ENCODE peak calls at places on chromosomes 1 and 21, in six cellular contexts. A, W, N, M, K and R are unnamed samples.

GRCh38 chr1:208166340-208167138 is 77.6 kb downstream of the PLXNA2 start:
- DNase-seq in A (no peak), W (no peak), N (no peak), M (no peak), K (no peak), R (no peak)

GRCh38 chr1:111907321-111907720 is 82.1 kb downstream of the KCND3 start:
- DNase-seq in A (no peak), W (no peak), N (no peak), M (no peak), K (no peak), R (no peak)

GRCh38 chr1:228082975-228083870 is 715 bp downstream of the ARF1 start:
- DNase-seq in A (no peak), W (peak; percentile 59), N (no peak), M (no peak), K (peak; percentile 81), R (no peak)

GRCh38 chr1:18119978-18120377 is 12.4 kb downstream of the IGSF21 start:
- DNase-seq in A (no peak), W (no peak), N (no peak), M (no peak), K (no peak), R (no peak)

GRCh38 chr21:45378258-45378966 is 26.6 kb upstream of the COL18A1 start:
- DNase-seq in A (no peak), W (no peak), N (no peak), M (no peak), K (peak; percentile 33), R (no peak)

GRCh38 chr21:16742116-16742515 is 770.7 kb upstream of the CXADR start:
- DNase-seq in A (no peak), W (no peak), N (no peak), M (no peak), K (no peak), R (no peak)

GRCh38 chr1:238409191-238409846 is 518.6 kb upstream of the ZP4 start:
- DNase-seq in A (no peak), W (no peak), N (no peak), M (no peak), K (no peak), R (no peak)

GRCh38 chr1:167789501-167789900 is 67.7 kb downstream of the MPZL1 start:
- DNase-seq in A (no peak), W (no peak), N (no peak), M (peak; percentile 64), K (no peak), R (no peak)

GRCh38 chr1:27469334-27469733 is 20.6 kb downstream of the WASF2 start:
- DNase-seq in A (no peak), W (no peak), N (no peak), M (no peak), K (no peak), R (no peak)

GRCh38 chr1:3469104-3469848 is 14.8 kb downstream of the ARHGEF16 start:
- DNase-seq in A (no peak), W (no peak), N (no peak), M (no peak), K (peak; percentile 70), R (no peak)

GRCh38 chr1:93678966-93679480 is 2.6 kb downstream of the BCAR3 start:
- DNase-seq in A (no peak), W (no peak), N (no peak), M (no peak), K (no peak), R (no peak)

GRCh38 chr1:60952566-60953215 is 129.7 kb upstream of the NFIA start:
- DNase-seq in A (no peak), W (no peak), N (no peak), M (no peak), K (no peak), R (no peak)

GRCh38 chr1:115052454-115053083 is 22.9 kb downstream of the TSHB start:
- DNase-seq in A (no peak), W (peak; percentile 63), N (peak; percentile 38), M (no peak), K (no peak), R (peak; percentile 71)

GRCh38 chr1:47675721-47676120 is 237.9 kb downstream of the FOXD2 start:
- DNase-seq in A (peak; percentile 31), W (no peak), N (no peak), M (no peak), K (peak; percentile 32), R (no peak)

DNA sequence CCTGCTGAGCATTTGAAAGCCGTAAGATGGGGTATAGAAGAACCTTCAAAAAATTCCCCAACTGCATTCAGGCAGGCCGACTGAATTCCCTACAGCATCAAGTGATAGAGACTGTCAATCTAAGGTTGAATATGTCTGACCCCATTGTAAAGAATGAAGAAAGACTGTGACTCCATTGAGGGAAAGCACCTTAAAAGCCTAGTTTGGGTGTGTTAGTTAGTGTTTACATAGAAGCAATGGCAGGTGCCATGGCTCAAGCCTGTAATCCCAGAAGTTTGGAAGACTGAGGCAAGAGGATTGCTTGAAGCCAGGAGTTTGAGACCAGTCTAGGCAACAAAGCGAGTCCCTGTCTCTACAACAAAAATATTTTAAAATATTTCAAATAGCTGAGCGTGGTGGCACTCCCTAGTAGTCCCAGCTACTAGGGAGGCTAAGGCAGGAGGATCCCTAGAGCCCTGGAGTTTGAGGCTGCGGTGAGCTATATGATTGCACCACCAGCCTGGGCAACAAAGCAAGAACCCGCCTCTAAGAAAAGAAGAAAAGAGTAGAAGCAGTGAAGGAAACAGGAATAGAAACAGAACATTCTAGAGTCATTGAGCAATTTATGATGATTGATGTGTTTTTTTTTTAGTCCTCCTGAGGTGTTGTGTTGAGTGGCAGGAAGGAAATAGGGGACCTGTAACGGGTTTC is 15.4 kb downstream of the POLR3GL start:
- DNase-seq in A (no peak), W (peak; percentile 44), N (no peak), M (no peak), K (no peak), R (peak; percentile 66)
- H3K27ac ChIP-seq in A (peak overlapping the region; percentile 95), W (peak overlapping the region; percentile 99), N (no peak overlapping the region), M (peak overlapping the region; percentile 94), K (peak overlapping the region; percentile 98), R (peak overlapping the region; percentile 91)

DNA sequence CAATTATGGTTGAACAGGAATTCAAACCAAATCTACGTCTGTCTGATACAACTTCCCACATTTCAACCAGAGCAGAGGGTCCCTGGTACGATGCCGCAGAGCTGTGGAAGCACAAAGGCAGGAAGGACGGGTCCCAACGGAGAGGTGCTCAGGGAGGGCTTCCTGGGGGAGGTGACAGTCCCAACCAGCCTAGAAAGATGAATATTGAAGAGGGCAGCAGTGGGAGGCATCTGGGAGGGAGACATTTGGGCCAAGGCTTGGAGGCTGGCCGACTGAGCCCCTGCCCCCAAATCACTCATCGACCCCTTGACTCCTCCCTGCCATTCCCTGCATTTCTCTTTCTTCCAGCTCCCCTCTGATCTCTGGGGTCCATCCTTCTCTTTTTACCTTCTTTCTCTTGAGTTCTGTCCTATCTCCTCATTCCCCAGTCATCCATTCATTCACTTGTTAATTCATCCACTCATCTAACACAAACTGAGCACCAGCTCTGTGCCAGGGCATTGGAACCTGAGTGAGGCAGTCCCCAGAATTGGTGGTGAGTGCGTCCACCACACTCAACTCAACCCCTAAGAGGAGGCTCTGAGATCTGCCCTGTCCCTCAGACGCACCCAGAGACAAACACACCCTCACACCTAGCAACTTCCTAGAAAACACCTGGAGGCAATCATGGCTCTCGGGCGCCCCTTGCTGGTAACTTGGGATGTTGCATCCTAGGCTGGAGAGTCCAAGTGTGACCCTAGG is 13.2 kb upstream of the CELA3B start:
- DNase-seq in A (peak; percentile 90), W (peak; percentile 88), N (peak; percentile 62), M (no peak), K (no peak), R (peak; percentile 79)
- TF ChIP-seq POLR2AphosphoS5 in A (no peak), W (no peak), N (peak; percentile 24), M (peak; percentile 73), K (no peak), R (no peak)

DNA sequence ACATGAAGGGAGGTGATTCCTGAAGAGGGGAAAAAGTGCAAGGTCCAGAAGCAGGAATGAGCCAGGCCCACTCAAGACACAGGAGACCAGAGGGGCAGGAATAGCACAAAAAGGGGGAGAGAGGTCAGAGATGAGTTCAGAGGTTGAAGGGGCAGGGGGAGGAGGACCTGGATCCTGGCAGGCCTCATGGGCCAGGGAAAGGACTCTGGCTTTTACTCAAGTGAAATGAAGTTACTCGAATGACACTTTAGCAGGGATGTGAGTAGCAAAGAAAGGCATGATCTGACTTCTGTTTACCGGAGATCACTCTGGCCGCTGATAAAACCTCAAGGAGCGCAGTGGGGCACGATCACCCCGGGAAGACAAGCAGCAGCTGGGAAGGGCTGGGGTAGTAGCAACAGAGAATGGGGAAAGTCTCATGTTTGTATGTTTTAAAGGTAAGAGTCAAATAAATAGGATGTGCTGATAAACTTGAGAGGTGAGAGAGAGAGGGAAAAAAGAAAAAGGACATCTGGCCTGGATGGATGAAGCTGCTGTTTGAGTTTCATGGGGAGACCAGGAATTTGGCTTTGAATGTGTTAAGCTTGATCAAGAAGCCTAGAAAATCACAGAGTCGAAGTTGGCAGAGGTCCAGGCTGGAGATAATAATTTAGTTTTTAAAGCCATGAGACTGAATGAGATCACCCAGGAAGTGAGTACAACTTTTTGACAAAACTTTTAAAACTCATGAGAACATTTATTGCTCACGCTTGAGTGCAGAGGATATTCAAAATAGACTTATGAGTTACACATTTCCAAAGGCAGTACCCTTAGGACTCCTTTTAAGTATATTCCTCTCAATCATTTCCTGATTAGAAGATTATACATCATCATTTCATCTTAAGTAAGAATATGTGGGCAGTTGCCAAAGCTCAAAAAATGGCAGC is 156.0 kb downstream of the RERE start:
- DNase-seq in A (no peak), W (no peak), N (peak; percentile 79), M (no peak), K (no peak), R (no peak)
- H3K4me3 ChIP-seq in A (no peak overlapping the region), W (no peak overlapping the region), N (no peak overlapping the region), M (no peak overlapping the region), K (no peak overlapping the region), R (no peak overlapping the region)

DNA sequence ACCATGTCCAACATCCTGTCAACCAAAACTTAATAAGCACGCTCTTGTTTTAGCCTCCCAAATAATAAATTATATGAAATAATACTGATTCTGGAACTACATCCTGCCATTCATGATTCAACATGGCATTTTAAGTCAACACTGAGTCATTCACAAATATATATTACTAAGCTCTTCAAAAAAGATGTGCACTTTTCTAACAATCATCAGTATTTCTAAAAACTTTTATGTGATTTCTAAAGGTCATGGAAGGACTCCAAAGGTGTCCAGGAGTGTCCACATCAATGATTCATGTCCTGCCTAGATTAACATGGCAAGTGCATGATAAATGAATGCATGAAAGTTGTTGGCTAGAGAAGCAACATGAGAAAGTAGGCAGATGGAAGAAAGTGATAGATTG is 51.6 kb downstream of the NEGR1 start:
- DNase-seq in A (no peak), W (no peak), N (no peak), M (no peak), K (no peak), R (no peak)
- H3K27ac ChIP-seq in A (no peak overlapping the region), W (no peak overlapping the region), N (no peak overlapping the region), M (no peak overlapping the region), K (no peak overlapping the region), R (no peak overlapping the region)

DNA sequence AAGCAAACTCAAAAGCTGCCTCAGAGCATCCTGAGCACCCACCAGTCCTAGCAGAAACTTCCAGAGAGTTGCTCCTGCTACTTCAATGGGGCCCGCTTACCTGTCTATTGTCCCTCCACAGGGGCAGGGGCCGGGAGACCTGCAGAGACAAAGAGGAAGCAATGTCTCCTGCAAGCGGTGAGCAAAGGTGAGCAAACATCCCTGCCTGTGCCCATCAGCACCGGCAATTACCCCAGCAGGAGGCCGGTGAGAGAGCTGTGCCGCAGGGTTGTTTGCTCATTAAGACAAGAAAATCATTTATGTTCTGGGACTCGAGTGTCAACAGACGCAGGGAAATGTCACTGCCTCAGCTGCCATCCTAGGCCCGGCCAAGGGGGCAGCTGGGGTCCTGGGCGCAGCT is 53.8 kb upstream of the TARDBP start:
- DNase-seq in A (no peak), W (no peak), N (no peak), M (no peak), K (no peak), R (no peak)
- TF ChIP-seq POLR2AphosphoS5 in A (no peak), W (no peak), N (no peak), M (no peak), K (no peak), R (no peak)